ENCODE peak calls at places on chromosomes 6 and 20, in six cellular contexts. One of them, this sample, is unnamed.

GRCh38 chr6:134835998-134836397 is 113.9 kb downstream of the ALDH8A1 start:
- DNase-seq in A549: no peak
- DNase-seq in body of pancreas: no peak
- DNase-seq in heart left ventricle: no peak
- DNase-seq in adrenal gland: no peak
- DNase-seq in Peyer's patch: no peak
- DNase-seq in this sample: no peak

GRCh38 chr6:134295953-134296553 is 21.9 kb downstream of the SGK1 start:
- DNase-seq in A549: peak
- DNase-seq in body of pancreas: peak
- DNase-seq in heart left ventricle: peak
- DNase-seq in adrenal gland: peak
- DNase-seq in Peyer's patch: peak
- DNase-seq in this sample: no peak

GRCh38 chr20:39885975-39886649 is 802.9 kb downstream of the MAFB start:
- DNase-seq in A549: peak
- DNase-seq in body of pancreas: peak
- DNase-seq in heart left ventricle: peak
- DNase-seq in adrenal gland: peak
- DNase-seq in Peyer's patch: peak
- DNase-seq in this sample: peak

GRCh38 chr20:24406761-24407550 is 62.5 kb upstream of the SYNDIG1 start:
- DNase-seq in A549: no peak
- DNase-seq in body of pancreas: no peak
- DNase-seq in heart left ventricle: no peak
- DNase-seq in adrenal gland: no peak
- DNase-seq in Peyer's patch: no peak
- DNase-seq in this sample: no peak

GRCh38 chr6:170225852-170226417 is 64.9 kb downstream of the DLL1 start:
- DNase-seq in A549: no peak
- DNase-seq in body of pancreas: peak
- DNase-seq in heart left ventricle: peak
- DNase-seq in adrenal gland: no peak
- DNase-seq in Peyer's patch: peak
- DNase-seq in this sample: no peak

GRCh38 chr6:44059359-44060342 is 67.6 kb downstream of the MRPL14 start:
- DNase-seq in A549: no peak
- DNase-seq in body of pancreas: no peak
- DNase-seq in heart left ventricle: no peak
- DNase-seq in adrenal gland: no peak
- DNase-seq in Peyer's patch: no peak
- DNase-seq in this sample: peak

GRCh38 chr6:37648465-37649330 is 49.0 kb downstream of the MDGA1 start:
- DNase-seq in A549: no peak
- DNase-seq in body of pancreas: peak
- DNase-seq in heart left ventricle: no peak
- DNase-seq in adrenal gland: no peak
- DNase-seq in Peyer's patch: no peak
- DNase-seq in this sample: peak

GRCh38 chr6:113039013-113039412 is 691.9 kb downstream of the RFPL4B start:
- DNase-seq in A549: no peak
- DNase-seq in body of pancreas: no peak
- DNase-seq in heart left ventricle: no peak
- DNase-seq in adrenal gland: no peak
- DNase-seq in Peyer's patch: no peak
- DNase-seq in this sample: no peak

GRCh38 chr20:58550661-58551060 is 35.5 kb upstream of the APCDD1L start:
- DNase-seq in A549: no peak
- DNase-seq in body of pancreas: peak
- DNase-seq in heart left ventricle: no peak
- DNase-seq in adrenal gland: peak
- DNase-seq in Peyer's patch: no peak
- DNase-seq in this sample: no peak

GRCh38 chr6:104606361-104606760 is 253.4 kb downstream of the HACE1 start:
- DNase-seq in A549: no peak
- DNase-seq in body of pancreas: no peak
- DNase-seq in heart left ventricle: no peak
- DNase-seq in adrenal gland: no peak
- DNase-seq in Peyer's patch: no peak
- DNase-seq in this sample: no peak

GRCh38 chr20:8331740-8332412 is 199.8 kb downstream of the PLCB1 start:
- DNase-seq in A549: no peak
- DNase-seq in body of pancreas: peak
- DNase-seq in heart left ventricle: no peak
- DNase-seq in adrenal gland: peak
- DNase-seq in Peyer's patch: no peak
- DNase-seq in this sample: peak
- TF ChIP-seq POLR2A in A549: no peak
- TF ChIP-seq POLR2A in body of pancreas: no peak
- TF ChIP-seq POLR2A in heart left ventricle: no peak
- TF ChIP-seq POLR2A in adrenal gland: no peak
- TF ChIP-seq POLR2A in Peyer's patch: no peak
- TF ChIP-seq POLR2A in this sample: no peak

GRCh38 chr20:57441510-57442154 is 50.4 kb downstream of the RBM38 start:
- DNase-seq in A549: no peak
- DNase-seq in body of pancreas: no peak
- DNase-seq in heart left ventricle: no peak
- DNase-seq in adrenal gland: no peak
- DNase-seq in Peyer's patch: no peak
- DNase-seq in this sample: no peak

GRCh38 chr20:57443866-57444265 is 52.7 kb downstream of the RBM38 start:
- DNase-seq in A549: no peak
- DNase-seq in body of pancreas: no peak
- DNase-seq in heart left ventricle: no peak
- DNase-seq in adrenal gland: no peak
- DNase-seq in Peyer's patch: no peak
- DNase-seq in this sample: no peak

GRCh38 chr20:57442160-57442887 is 51.1 kb downstream of the RBM38 start:
- DNase-seq in A549: no peak
- DNase-seq in body of pancreas: no peak
- DNase-seq in heart left ventricle: no peak
- DNase-seq in adrenal gland: no peak
- DNase-seq in Peyer's patch: no peak
- DNase-seq in this sample: no peak

GRCh38 chr20:57443349-57443748 is 52.2 kb downstream of the RBM38 start:
- DNase-seq in A549: no peak
- DNase-seq in body of pancreas: no peak
- DNase-seq in heart left ventricle: no peak
- DNase-seq in adrenal gland: no peak
- DNase-seq in Peyer's patch: no peak
- DNase-seq in this sample: no peak

GRCh38 chr20:57442888-57443239 is 51.7 kb downstream of the RBM38 start:
- DNase-seq in A549: no peak
- DNase-seq in body of pancreas: no peak
- DNase-seq in heart left ventricle: no peak
- DNase-seq in adrenal gland: no peak
- DNase-seq in Peyer's patch: no peak
- DNase-seq in this sample: no peak
- H3K27ac ChIP-seq in A549: no peak
- H3K27ac ChIP-seq in body of pancreas: peak
- H3K27ac ChIP-seq in heart left ventricle: peak
- H3K27ac ChIP-seq in adrenal gland: no peak
- H3K27ac ChIP-seq in Peyer's patch: peak
- H3K27ac ChIP-seq in this sample: no peak

DNA sequence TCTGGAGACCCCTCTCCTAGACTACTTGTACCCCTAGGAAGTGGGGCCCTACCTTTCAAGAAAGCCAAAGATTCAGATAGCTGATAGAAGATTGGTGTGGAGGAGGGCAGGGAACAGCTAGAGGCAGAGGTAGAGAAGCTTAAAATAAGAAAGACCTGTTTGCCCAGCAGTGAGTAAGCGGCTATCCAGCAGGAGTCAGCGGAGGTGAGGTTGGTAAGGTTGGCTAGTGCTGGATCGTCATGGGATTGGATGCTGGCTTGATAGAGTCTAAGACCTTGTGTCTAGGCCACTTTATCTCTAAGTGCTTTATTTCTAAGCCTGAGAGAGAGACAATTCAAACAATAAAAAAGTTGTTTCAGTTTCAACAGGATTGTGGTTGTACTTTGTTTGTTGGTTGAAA is 19.1 kb downstream of the ANKS1A start:
- DNase-seq in A549: no peak
- DNase-seq in body of pancreas: no peak
- DNase-seq in heart left ventricle: no peak
- DNase-seq in adrenal gland: no peak
- DNase-seq in Peyer's patch: no peak
- DNase-seq in this sample: no peak
- TF ChIP-seq CTCF in A549: no peak
- TF ChIP-seq CTCF in body of pancreas: no peak
- TF ChIP-seq CTCF in heart left ventricle: no peak
- TF ChIP-seq CTCF in adrenal gland: no peak
- TF ChIP-seq CTCF in Peyer's patch: no peak
- TF ChIP-seq CTCF in this sample: no peak

GRCh38 chr20:59721386-59721785 is 117.0 kb downstream of the PHACTR3 start:
- DNase-seq in A549: no peak
- DNase-seq in body of pancreas: no peak
- DNase-seq in heart left ventricle: no peak
- DNase-seq in adrenal gland: no peak
- DNase-seq in Peyer's patch: no peak
- DNase-seq in this sample: no peak

GRCh38 chr20:59723607-59724456 is 119.5 kb downstream of the PHACTR3 start:
- DNase-seq in A549: no peak
- DNase-seq in body of pancreas: no peak
- DNase-seq in heart left ventricle: no peak
- DNase-seq in adrenal gland: no peak
- DNase-seq in Peyer's patch: no peak
- DNase-seq in this sample: no peak

GRCh38 chr20:59724457-59725366 is 120.4 kb downstream of the PHACTR3 start:
- DNase-seq in A549: no peak
- DNase-seq in body of pancreas: no peak
- DNase-seq in heart left ventricle: no peak
- DNase-seq in adrenal gland: no peak
- DNase-seq in Peyer's patch: no peak
- DNase-seq in this sample: no peak

GRCh38 chr20:59725476-59726119 is 121.3 kb downstream of the PHACTR3 start:
- DNase-seq in A549: no peak
- DNase-seq in body of pancreas: no peak
- DNase-seq in heart left ventricle: no peak
- DNase-seq in adrenal gland: no peak
- DNase-seq in Peyer's patch: no peak
- DNase-seq in this sample: no peak

DNA sequence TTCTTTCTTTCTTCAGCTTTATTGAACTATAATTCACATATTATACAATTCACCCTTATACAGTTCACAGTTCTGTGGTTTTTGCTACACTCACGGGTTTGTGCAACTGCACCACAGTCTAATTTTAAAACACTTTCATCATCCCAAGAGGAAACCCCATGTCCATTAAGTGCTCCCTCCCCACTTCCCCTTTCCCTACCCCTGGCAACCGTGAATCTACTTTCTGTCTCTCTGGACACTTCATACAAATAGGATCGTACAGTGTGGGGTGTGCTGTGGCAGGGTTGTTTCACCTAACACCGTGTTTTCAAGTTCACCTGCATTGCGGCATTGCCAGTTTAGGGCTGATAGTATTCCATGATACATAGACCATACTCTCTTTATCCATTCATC is 118.8 kb downstream of the PHACTR3 start:
- DNase-seq in A549: no peak
- DNase-seq in body of pancreas: peak
- DNase-seq in heart left ventricle: no peak
- DNase-seq in adrenal gland: no peak
- DNase-seq in Peyer's patch: no peak
- DNase-seq in this sample: no peak
- TF ChIP-seq POLR2A in A549: no peak
- TF ChIP-seq POLR2A in body of pancreas: no peak
- TF ChIP-seq POLR2A in heart left ventricle: no peak
- TF ChIP-seq POLR2A in adrenal gland: no peak
- TF ChIP-seq POLR2A in Peyer's patch: no peak
- TF ChIP-seq POLR2A in this sample: no peak

GRCh38 chr20:53329781-53330180 is 263.9 kb downstream of the ZNF217 start:
- DNase-seq in A549: no peak
- DNase-seq in body of pancreas: no peak
- DNase-seq in heart left ventricle: no peak
- DNase-seq in adrenal gland: no peak
- DNase-seq in Peyer's patch: no peak
- DNase-seq in this sample: no peak

GRCh38 chr20:53328956-53329355 is 264.7 kb downstream of the ZNF217 start:
- DNase-seq in A549: no peak
- DNase-seq in body of pancreas: no peak
- DNase-seq in heart left ventricle: no peak
- DNase-seq in adrenal gland: no peak
- DNase-seq in Peyer's patch: no peak
- DNase-seq in this sample: no peak

GRCh38 chr20:53332022-53332824 is 261.4 kb downstream of the ZNF217 start:
- DNase-seq in A549: no peak
- DNase-seq in body of pancreas: no peak
- DNase-seq in heart left ventricle: no peak
- DNase-seq in adrenal gland: no peak
- DNase-seq in Peyer's patch: no peak
- DNase-seq in this sample: no peak

GRCh38 chr20:53330744-53331143 is 262.9 kb downstream of the ZNF217 start:
- DNase-seq in A549: no peak
- DNase-seq in body of pancreas: no peak
- DNase-seq in heart left ventricle: no peak
- DNase-seq in adrenal gland: no peak
- DNase-seq in Peyer's patch: no peak
- DNase-seq in this sample: no peak

DNA sequence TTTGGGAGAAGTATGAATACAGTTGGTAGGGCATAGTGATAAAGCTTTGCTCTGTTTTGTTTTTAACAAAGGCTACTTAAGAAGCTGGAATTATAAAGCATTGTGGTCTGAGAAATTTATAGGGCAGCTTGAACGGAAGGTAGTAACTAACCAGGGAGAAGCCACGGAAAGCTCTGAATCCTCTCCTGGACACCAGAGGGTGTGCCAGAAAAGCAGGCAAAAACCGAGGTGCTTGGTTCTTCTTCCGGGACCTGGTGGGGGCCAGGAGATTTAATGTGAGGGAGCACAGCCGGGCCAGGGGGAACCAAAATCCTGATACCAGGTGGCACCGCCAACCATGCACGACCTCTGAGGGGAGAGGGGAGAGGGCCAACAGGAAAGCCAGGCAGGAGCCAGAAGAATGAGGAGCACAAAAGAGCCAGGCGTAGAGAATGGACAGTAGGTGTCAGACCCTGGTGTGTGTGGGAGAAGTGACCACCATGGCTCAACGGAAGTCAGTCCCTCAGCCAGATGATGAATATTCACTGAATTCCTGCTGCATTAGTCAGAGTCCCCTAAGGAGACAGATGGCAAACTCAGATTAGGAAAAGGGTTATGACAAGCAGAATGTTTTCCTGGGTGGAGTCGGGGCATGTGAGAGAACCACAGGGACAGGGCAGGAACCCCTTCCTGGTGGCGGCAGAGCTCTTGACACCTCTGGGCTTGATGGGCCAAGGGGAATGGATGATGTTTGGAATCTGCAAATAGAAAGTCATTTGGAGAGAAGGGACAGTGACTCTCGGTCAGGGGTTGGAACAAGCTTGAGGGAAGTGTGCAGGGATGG is 262.3 kb downstream of the ZNF217 start:
- DNase-seq in A549: peak
- DNase-seq in body of pancreas: peak
- DNase-seq in heart left ventricle: no peak
- DNase-seq in adrenal gland: peak
- DNase-seq in Peyer's patch: no peak
- DNase-seq in this sample: no peak
- H3K27ac ChIP-seq in A549: no peak
- H3K27ac ChIP-seq in body of pancreas: peak
- H3K27ac ChIP-seq in heart left ventricle: no peak
- H3K27ac ChIP-seq in adrenal gland: peak
- H3K27ac ChIP-seq in Peyer's patch: no peak
- H3K27ac ChIP-seq in this sample: no peak

This sample was measured in thyroid gland.